ENCODE peak calls at places on chromosomes 13 and 19, in nine cellular contexts. R is HFF-Myc, L is thoracic aorta, T is omental fat pad, I is mucosa of descending colon, N is B cell, F is fibroblast of the aortic adventitia, Q is brain microvascular endothelial cell, C is cardiac muscle cell. V is an unnamed sample.

GRCh38 chr13:111371211-111371610 is 50.8 kb downstream of the TEX29 start:
- DNase-seq in R (no peak), L (no peak), T (no peak), I (no peak), N (no peak), F (peak), Q (no peak), C (no peak), V (no peak)

GRCh38 chr13:73334459-73334858 is 275.7 kb downstream of the KLF5 start:
- DNase-seq in R (no peak), L (no peak), T (no peak), I (no peak), N (no peak), F (no peak), Q (no peak), C (no peak), V (no peak)

GRCh38 chr13:102295316-102296048 is 106.4 kb downstream of the FGF14 start:
- DNase-seq in R (no peak), L (no peak), T (no peak), I (no peak), N (no peak), F (peak), Q (no peak), C (no peak), V (no peak)

GRCh38 chr19:16888629-16889371 is at the start of gene F2RL3:
- DNase-seq in R (no peak), L (no peak), T (no peak), I (peak), N (no peak), F (no peak), Q (peak), C (peak), V (peak)

GRCh38 chr13:108950333-108951010 is 321.1 kb downstream of the MYO16 start:
- DNase-seq in R (no peak), L (no peak), T (no peak), I (no peak), N (no peak), F (peak), Q (peak), C (no peak), V (no peak)

GRCh38 chr13:91311491-91311890 is 36.0 kb upstream of the MIR17HG start:
- DNase-seq in R (no peak), L (no peak), T (no peak), I (peak), N (no peak), F (no peak), Q (no peak), C (no peak), V (no peak)

GRCh38 chr19:18203408-18203862 is 407 bp downstream of the RAB3A start:
- DNase-seq in R (no peak), L (no peak), T (no peak), I (peak), N (peak), F (no peak), Q (no peak), C (no peak), V (no peak)

GRCh38 chr13:97346097-97346496 is 87.9 kb upstream of the RAP2A start:
- DNase-seq in R (no peak), L (no peak), T (no peak), I (no peak), N (no peak), F (no peak), Q (no peak), C (no peak), V (no peak)

GRCh38 chr19:37981785-37982475 is 74.9 kb downstream of the SIPA1L3 start:
- DNase-seq in R (no peak), L (no peak), T (no peak), I (peak), N (no peak), F (no peak), Q (no peak), C (no peak), V (no peak)

GRCh38 chr13:20239748-20240147 is 7.6 kb upstream of the GJB6 start:
- DNase-seq in R (no peak), L (no peak), T (no peak), I (peak), N (no peak), F (no peak), Q (no peak), C (no peak), V (no peak)

GRCh38 chr13:59531571-59532091 is 632.1 kb downstream of the DIAPH3 start:
- DNase-seq in R (peak), L (peak), T (peak), I (peak), N (no peak), F (peak), Q (peak), C (peak), V (peak)

GRCh38 chr19:16931306-16931705 is 42.5 kb downstream of the F2RL3 start:
- DNase-seq in R (no peak), L (no peak), T (no peak), I (no peak), N (no peak), F (no peak), Q (no peak), C (no peak), V (peak)

GRCh38 chr19:10116085-10116865 is 3.4 kb downstream of the EIF3G start:
- DNase-seq in R (no peak), L (no peak), T (no peak), I (no peak), N (no peak), F (no peak), Q (no peak), C (no peak), V (no peak)

GRCh38 chr19:3132971-3133792 is 2.7 kb upstream of the GNA15 start:
- DNase-seq in R (no peak), L (no peak), T (no peak), I (peak), N (peak), F (peak), Q (peak), C (no peak), V (no peak)

GRCh38 chr19:14101003-14101545 is 10.5 kb upstream of the SAMD1 start:
- DNase-seq in R (no peak), L (no peak), T (no peak), I (no peak), N (no peak), F (no peak), Q (no peak), C (no peak), V (no peak)

GRCh38 chr13:49935171-49936084 is 712 bp downstream of the SPRYD7 start:
- DNase-seq in R (no peak), L (no peak), T (peak), I (peak), N (peak), F (peak), Q (peak), C (no peak), V (peak)

GRCh38 chr13:40456979-40457553 is 209.4 kb downstream of the FOXO1 start:
- DNase-seq in R (no peak), L (no peak), T (no peak), I (no peak), N (no peak), F (no peak), Q (no peak), C (no peak), V (no peak)

GRCh38 chr19:3015126-3016057 is 13.7 kb downstream of the TLE2 start:
- DNase-seq in R (no peak), L (no peak), T (no peak), I (no peak), N (no peak), F (no peak), Q (no peak), C (no peak), V (no peak)

GRCh38 chr19:29834991-29835390 is 23.2 kb downstream of the CCNE1 start:
- DNase-seq in R (no peak), L (no peak), T (no peak), I (peak), N (no peak), F (no peak), Q (no peak), C (no peak), V (no peak)

GRCh38 chr13:43879323-43880181 is at the start of the genes CCDC122 and LACC1:
- DNase-seq in R (no peak), L (peak), T (peak), I (peak), N (peak), F (peak), Q (peak), C (peak), V (peak)

GRCh38 chr13:77800219-77800618 is 102.7 kb downstream of the SLAIN1 start:
- DNase-seq in R (no peak), L (no peak), T (no peak), I (no peak), N (no peak), F (peak), Q (no peak), C (no peak), V (no peak)

GRCh38 chr19:49936549-49936948 is 7.2 kb upstream of the NUP62 start:
- DNase-seq in R (no peak), L (no peak), T (no peak), I (no peak), N (no peak), F (peak), Q (no peak), C (no peak), V (no peak)

GRCh38 chr19:16217671-16218464 is 20.2 kb downstream of the AP1M1 start:
- DNase-seq in R (no peak), L (no peak), T (no peak), I (no peak), N (no peak), F (no peak), Q (no peak), C (no peak), V (peak)

GRCh38 chr13:37412271-37412683 is 186.3 kb downstream of the POSTN start:
- DNase-seq in R (no peak), L (no peak), T (no peak), I (no peak), N (no peak), F (peak), Q (no peak), C (no peak), V (no peak)

GRCh38 chr13:46380242-46380641 is 6.8 kb downstream of the RUBCNL start:
- DNase-seq in R (no peak), L (no peak), T (no peak), I (no peak), N (no peak), F (no peak), Q (no peak), C (no peak), V (no peak)

GRCh38 chr19:13018037-13018914 is 23.0 kb downstream of the NFIX start:
- DNase-seq in R (no peak), L (no peak), T (no peak), I (no peak), N (no peak), F (peak), Q (no peak), C (no peak), V (peak)

GRCh38 chr13:40127925-40128324 is 472.5 kb downstream of the COG6 start:
- DNase-seq in R (no peak), L (no peak), T (no peak), I (no peak), N (no peak), F (no peak), Q (no peak), C (no peak), V (no peak)

GRCh38 chr19:47699360-47699917 is 13.8 kb upstream of the EHD2 start:
- DNase-seq in R (no peak), L (no peak), T (no peak), I (peak), N (no peak), F (peak), Q (no peak), C (peak), V (no peak)

DNA sequence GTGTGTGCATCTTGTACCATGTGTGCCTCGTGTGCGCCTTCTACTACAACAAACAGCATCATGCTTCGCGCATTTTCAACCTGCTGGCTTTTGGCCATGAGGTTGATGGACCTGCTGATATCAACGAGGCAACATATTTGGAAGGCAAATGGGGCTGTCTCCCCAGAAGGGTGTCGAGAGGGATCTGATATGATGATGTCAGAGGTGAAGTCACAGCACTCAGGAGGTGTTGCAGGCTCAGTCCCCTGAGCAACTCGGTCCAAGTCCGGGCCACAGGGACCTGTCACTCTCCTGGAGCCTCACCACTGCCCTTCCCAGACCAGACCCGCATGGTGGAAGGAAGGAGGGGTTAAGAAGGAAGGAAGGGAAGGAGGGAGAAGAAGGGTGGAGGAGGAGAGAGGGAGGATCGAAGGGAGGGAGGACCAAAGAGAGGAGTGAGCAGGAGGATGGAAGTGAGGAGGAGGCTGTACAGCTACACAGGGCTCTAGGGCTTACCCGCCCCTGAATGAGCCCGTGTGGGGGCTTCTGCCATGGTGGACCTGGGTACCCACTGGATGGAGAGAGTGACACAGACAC is 6.7 kb upstream of the C13orf46 start:
- DNase-seq in R (no peak), L (no peak), T (no peak), I (no peak), N (no peak), F (no peak), Q (no peak), C (no peak), V (peak)
- TF ChIP-seq CTCF in R (no peak), L (no peak), T (no peak), I (no peak), N (no peak), F (no peak), Q (no peak), C (no peak), V (no peak)

DNA sequence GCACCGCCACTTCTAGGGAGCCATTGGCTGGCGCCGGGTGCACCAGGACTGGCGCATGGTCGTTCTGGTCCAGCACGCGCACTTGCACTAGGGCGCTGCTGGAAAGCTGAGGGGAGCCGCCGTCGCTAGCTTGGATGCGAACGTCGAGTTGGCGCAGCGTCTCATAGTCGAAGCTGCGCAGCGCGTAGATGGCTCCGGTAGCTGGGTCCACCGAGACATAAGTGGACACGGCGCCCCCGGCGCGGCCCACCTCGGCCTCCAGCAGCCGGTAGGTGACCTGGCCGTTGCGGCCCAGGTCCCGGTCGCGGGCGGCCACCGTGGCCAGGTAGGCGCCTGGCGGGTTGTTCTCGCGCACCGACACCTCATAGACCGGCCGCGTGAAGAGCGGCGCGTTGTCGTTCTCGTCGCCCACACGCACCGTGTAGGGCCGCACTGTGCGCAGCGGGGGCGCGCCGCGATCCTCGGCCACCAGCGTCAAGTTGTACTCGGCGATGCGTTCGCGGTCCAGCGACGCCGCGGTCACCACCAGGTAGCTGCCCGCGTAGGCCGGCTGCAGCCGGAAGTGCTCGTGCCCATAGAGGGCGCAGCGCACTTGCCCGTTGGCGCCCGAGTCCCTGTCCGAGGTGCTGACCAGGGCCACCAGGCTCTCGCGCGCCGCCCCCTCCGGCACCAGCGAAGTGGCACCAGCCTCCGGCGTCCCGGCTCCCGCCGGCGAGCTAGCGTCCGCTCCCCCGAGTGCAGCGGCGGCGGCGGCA is 1.7 kb downstream of the PCDH8 start:
- DNase-seq in R (no peak), L (no peak), T (no peak), I (peak), N (no peak), F (peak), Q (no peak), C (peak), V (no peak)
- TF ChIP-seq CTCF in R (peak), L (peak), T (no peak), I (no peak), N (no peak), F (no peak), Q (peak), C (peak), V (no peak)

DNA sequence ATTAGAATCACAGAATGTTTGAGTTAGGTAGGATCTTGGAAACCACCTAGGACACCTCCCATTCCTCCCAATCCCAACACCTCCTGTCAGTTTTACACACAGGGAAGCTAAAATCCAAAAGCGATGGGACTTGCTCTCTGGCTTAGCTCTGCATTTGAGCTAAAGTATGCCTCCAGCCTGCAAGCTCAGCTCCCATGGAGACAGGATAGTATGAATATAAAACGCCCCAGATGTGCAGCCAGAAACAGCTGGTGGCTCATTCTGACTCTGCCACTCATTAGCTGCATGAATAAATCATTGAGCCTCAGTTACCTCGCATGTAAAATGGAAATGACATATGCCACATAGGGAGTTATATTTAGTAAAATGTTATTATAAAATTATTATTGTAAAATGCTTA is 336.0 kb downstream of the SUCLA2 start:
- DNase-seq in R (no peak), L (no peak), T (no peak), I (no peak), N (no peak), F (no peak), Q (no peak), C (no peak), V (no peak)
- TF ChIP-seq CTCF in R (no peak), L (no peak), T (no peak), I (no peak), N (no peak), F (no peak), Q (no peak), C (no peak), V (no peak)

GRCh38 chr19:35090160-35090794 is 25.3 kb upstream of the FXYD3 start:
- DNase-seq in R (no peak), L (no peak), T (peak), I (peak), N (peak), F (peak), Q (peak), C (peak), V (no peak)

GRCh38 chr19:35089554-35089953 is 26.1 kb upstream of the FXYD3 start:
- DNase-seq in R (no peak), L (no peak), T (no peak), I (no peak), N (no peak), F (no peak), Q (no peak), C (no peak), V (no peak)

GRCh38 chr19:35093430-35093829 is 22.2 kb upstream of the FXYD3 start:
- DNase-seq in R (no peak), L (no peak), T (no peak), I (no peak), N (no peak), F (no peak), Q (no peak), C (no peak), V (no peak)

GRCh38 chr19:35088514-35088913 is 27.1 kb upstream of the FXYD3 start:
- DNase-seq in R (peak), L (no peak), T (no peak), I (no peak), N (no peak), F (peak), Q (peak), C (no peak), V (no peak)

DNA sequence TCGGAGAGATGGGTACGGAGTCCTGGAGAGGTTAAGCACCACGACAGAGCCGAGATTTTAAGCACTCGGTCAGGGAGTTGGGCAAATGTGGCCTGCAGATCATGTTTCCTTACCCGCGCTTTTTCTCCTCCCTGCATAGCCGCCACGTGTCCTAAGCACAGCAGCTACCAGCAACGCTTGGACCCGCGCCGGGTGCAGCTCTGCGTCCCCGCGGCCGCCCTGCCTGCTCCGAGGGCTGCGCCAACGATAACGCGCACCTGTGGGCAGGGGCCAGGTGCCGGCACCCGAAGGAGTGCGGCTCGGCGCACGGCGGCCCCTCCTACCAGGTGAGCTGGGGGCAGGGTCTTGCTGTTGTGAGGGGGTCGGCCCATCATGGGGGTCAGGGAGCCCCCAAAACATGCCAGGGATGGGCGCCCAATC is 24.8 kb upstream of the FXYD3 start:
- DNase-seq in R (no peak), L (no peak), T (no peak), I (no peak), N (no peak), F (no peak), Q (no peak), C (no peak), V (no peak)
- TF ChIP-seq CTCF in R (no peak), L (no peak), T (no peak), I (no peak), N (peak), F (no peak), Q (no peak), C (no peak), V (no peak)

GRCh38 chr13:99308481-99309087 is 1.4 kb upstream of the GPR183 start:
- DNase-seq in R (no peak), L (no peak), T (no peak), I (no peak), N (no peak), F (peak), Q (peak), C (no peak), V (no peak)
- TF ChIP-seq CTCF in R (no peak), L (no peak), T (no peak), I (no peak), N (no peak), F (no peak), Q (no peak), C (no peak), V (no peak)

DNA sequence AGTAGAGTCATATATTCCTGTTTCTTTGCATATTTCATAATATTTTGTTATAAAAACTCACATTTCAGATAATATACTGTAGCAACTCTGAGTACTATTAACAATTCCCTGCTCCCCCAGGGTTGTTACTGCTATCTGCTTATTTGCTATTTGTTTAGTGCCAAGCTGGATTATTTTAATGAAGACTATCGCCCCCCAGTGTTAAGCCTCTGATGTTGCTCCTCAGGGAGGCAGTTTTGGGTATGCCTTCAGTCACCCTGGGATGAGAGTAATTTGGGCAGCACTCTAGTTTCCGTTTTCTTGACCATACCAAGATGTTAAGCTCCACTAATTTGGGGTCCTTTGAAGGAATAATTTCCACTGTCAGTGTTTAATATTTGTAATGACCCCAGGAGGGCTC is 46.0 kb downstream of the MICU2 start:
- DNase-seq in R (no peak), L (no peak), T (no peak), I (peak), N (no peak), F (no peak), Q (peak), C (peak), V (no peak)
- TF ChIP-seq CTCF in R (peak), L (no peak), T (no peak), I (no peak), N (peak), F (peak), Q (peak), C (peak), V (no peak)

V was measured in sigmoid colon.